ENCODE peak calls at places on chromosomes 16 and 17, in six cellular contexts. One of them, this sample, is unnamed.

GRCh38 chr16:14681115-14681514 is 13.0 kb downstream of the PLA2G10 start:
- DNase-seq in trophoblast cell: no peak
- DNase-seq in H9: no peak
- DNase-seq in IMR-90: no peak
- DNase-seq in neuronal stem cell: no peak
- DNase-seq in mesenchymal stem cell: no peak
- DNase-seq in this sample: no peak

GRCh38 chr16:87350031-87350430 is 32.8 kb upstream of the C16orf95 start:
- DNase-seq in IMR-90: no peak
- DNase-seq in H9: no peak
- DNase-seq in trophoblast cell: no peak
- DNase-seq in mesenchymal stem cell: no peak
- DNase-seq in neuronal stem cell: no peak
- DNase-seq in this sample: no peak

GRCh38 chr17:61565213-61565612 is 25.8 kb downstream of the NACA2 start:
- DNase-seq in IMR-90: no peak
- DNase-seq in H9: no peak
- DNase-seq in neuronal stem cell: no peak
- DNase-seq in mesenchymal stem cell: no peak
- DNase-seq in trophoblast cell: no peak
- DNase-seq in this sample: no peak

GRCh38 chr17:71338396-71338795 is 782.4 kb upstream of the SOX9 start:
- DNase-seq in neuronal stem cell: no peak
- DNase-seq in H9: no peak
- DNase-seq in mesenchymal stem cell: peak; percentile 48
- DNase-seq in trophoblast cell: no peak
- DNase-seq in IMR-90: peak; percentile 43
- DNase-seq in this sample: no peak

GRCh38 chr17:52537368-52537767 is 378.9 kb upstream of the CA10 start:
- DNase-seq in mesenchymal stem cell: no peak
- DNase-seq in H9: no peak
- DNase-seq in IMR-90: no peak
- DNase-seq in neuronal stem cell: no peak
- DNase-seq in trophoblast cell: no peak
- DNase-seq in this sample: no peak

GRCh38 chr17:27265333-27265732 is 28.6 kb upstream of the WSB1 start:
- DNase-seq in IMR-90: no peak
- DNase-seq in H9: no peak
- DNase-seq in mesenchymal stem cell: no peak
- DNase-seq in trophoblast cell: no peak
- DNase-seq in neuronal stem cell: no peak
- DNase-seq in this sample: no peak

GRCh38 chr16:81808933-81809480 is 29.9 kb downstream of the PLCG2 start:
- DNase-seq in neuronal stem cell: no peak
- DNase-seq in IMR-90: no peak
- DNase-seq in H9: no peak
- DNase-seq in mesenchymal stem cell: no peak
- DNase-seq in trophoblast cell: no peak
- DNase-seq in this sample: no peak

GRCh38 chr17:56630202-56630601 is 36.7 kb downstream of the NOG start:
- DNase-seq in H9: no peak
- DNase-seq in trophoblast cell: no peak
- DNase-seq in neuronal stem cell: no peak
- DNase-seq in mesenchymal stem cell: no peak
- DNase-seq in IMR-90: no peak
- DNase-seq in this sample: no peak

GRCh38 chr16:68732068-68732680 is 4.9 kb upstream of the CDH1 start:
- DNase-seq in IMR-90: no peak
- DNase-seq in H9: peak; percentile 82
- DNase-seq in trophoblast cell: peak; percentile 95
- DNase-seq in mesenchymal stem cell: no peak
- DNase-seq in neuronal stem cell: no peak
- DNase-seq in this sample: peak; percentile 88
- H3K18ac ChIP-seq in IMR-90: no peak overlapping the region
- H3K18ac ChIP-seq in H9: no peak overlapping the region
- H3K18ac ChIP-seq in trophoblast cell: peak overlapping the region; percentile 39
- H3K18ac ChIP-seq in mesenchymal stem cell: no peak overlapping the region
- H3K18ac ChIP-seq in neuronal stem cell: no peak overlapping the region
- H3K18ac ChIP-seq in this sample: peak overlapping the region; percentile 95

GRCh38 chr17:36495076-36495578 is 8.6 kb downstream of the ZNHIT3 start:
- DNase-seq in IMR-90: no peak
- DNase-seq in neuronal stem cell: peak; percentile 8
- DNase-seq in trophoblast cell: no peak
- DNase-seq in H9: no peak
- DNase-seq in mesenchymal stem cell: no peak
- DNase-seq in this sample: no peak

GRCh38 chr17:36494674-36495073 is 8.2 kb downstream of the ZNHIT3 start:
- DNase-seq in H9: no peak
- DNase-seq in mesenchymal stem cell: no peak
- DNase-seq in neuronal stem cell: no peak
- DNase-seq in trophoblast cell: no peak
- DNase-seq in IMR-90: no peak
- DNase-seq in this sample: no peak

GRCh38 chr17:36498155-36498554 is 11.7 kb downstream of the ZNHIT3 start:
- DNase-seq in neuronal stem cell: no peak
- DNase-seq in mesenchymal stem cell: no peak
- DNase-seq in H9: peak; percentile 20
- DNase-seq in IMR-90: no peak
- DNase-seq in trophoblast cell: no peak
- DNase-seq in this sample: no peak

GRCh38 chr17:36493956-36494355 is 7.5 kb downstream of the ZNHIT3 start:
- DNase-seq in neuronal stem cell: no peak
- DNase-seq in H9: no peak
- DNase-seq in mesenchymal stem cell: peak; percentile 14
- DNase-seq in trophoblast cell: peak; percentile 78
- DNase-seq in IMR-90: no peak
- DNase-seq in this sample: no peak

GRCh38 chr17:36496018-36496789 is 9.7 kb downstream of the ZNHIT3 start:
- DNase-seq in trophoblast cell: no peak
- DNase-seq in mesenchymal stem cell: no peak
- DNase-seq in H9: peak; percentile 22
- DNase-seq in neuronal stem cell: peak; percentile 37
- DNase-seq in IMR-90: peak; percentile 16
- DNase-seq in this sample: peak; percentile 73
- H2AK5ac ChIP-seq in trophoblast cell: no peak overlapping the region
- H2AK5ac ChIP-seq in mesenchymal stem cell: no peak overlapping the region
- H2AK5ac ChIP-seq in H9: no peak overlapping the region
- H2AK5ac ChIP-seq in neuronal stem cell: no peak overlapping the region
- H2AK5ac ChIP-seq in IMR-90: no peak overlapping the region
- H2AK5ac ChIP-seq in this sample: no peak overlapping the region

DNA sequence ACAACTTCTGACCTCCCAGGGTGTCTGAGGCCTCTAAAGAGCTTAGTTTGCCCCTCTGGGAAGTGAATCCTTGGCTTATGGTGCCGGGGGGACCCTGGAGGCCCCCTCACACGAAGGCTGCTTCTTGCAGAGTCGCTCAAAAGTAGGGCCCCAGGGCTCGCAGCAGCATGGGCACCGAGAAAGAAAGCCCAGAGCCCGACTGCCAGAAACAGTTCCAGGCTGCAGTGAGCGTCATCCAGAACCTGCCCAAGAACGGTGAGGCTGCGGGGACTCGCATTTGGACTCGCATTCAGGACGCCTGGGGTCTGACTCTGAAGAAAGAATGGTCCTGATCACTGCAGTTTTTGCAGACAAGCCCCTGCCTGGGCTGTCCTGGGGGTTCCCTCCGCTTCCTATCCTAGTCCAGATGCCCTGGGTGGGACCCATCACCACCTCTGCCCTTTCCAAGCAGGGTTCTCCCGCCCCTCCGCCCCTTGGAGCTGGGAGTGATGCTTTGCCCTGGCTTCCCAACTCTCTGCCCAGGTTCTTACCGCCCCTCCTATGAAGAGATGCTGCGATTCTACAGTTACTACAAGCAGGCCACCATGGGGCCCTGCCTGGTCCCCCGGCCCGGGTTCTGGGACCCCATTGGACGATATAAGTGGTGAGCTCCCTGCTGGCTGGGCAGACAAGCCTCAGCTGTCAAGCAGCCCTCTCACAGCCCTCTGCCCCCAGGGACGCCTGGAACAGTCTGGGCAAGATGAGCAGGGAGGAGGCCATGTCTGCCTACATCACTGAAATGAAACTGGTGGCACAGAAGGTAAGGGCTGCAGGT is 698 bp downstream of the ACBD4 start:
- DNase-seq in H9: no peak
- DNase-seq in mesenchymal stem cell: no peak
- DNase-seq in neuronal stem cell: no peak
- DNase-seq in trophoblast cell: no peak
- DNase-seq in IMR-90: no peak
- DNase-seq in this sample: no peak
- H3K18ac ChIP-seq in H9: no peak overlapping the region
- H3K18ac ChIP-seq in mesenchymal stem cell: peak overlapping the region; percentile 88
- H3K18ac ChIP-seq in neuronal stem cell: peak overlapping the region; percentile 94
- H3K18ac ChIP-seq in trophoblast cell: peak overlapping the region; percentile 66
- H3K18ac ChIP-seq in IMR-90: no peak overlapping the region
- H3K18ac ChIP-seq in this sample: no peak overlapping the region

GRCh38 chr16:46882304-46882939 is 1.7 kb upstream of the GPT2 start:
- DNase-seq in H9: no peak
- DNase-seq in neuronal stem cell: no peak
- DNase-seq in trophoblast cell: no peak
- DNase-seq in IMR-90: no peak
- DNase-seq in mesenchymal stem cell: no peak
- DNase-seq in this sample: no peak

GRCh38 chr16:46883353-46883689 is 841 bp upstream of the GPT2 start:
- DNase-seq in neuronal stem cell: no peak
- DNase-seq in H9: no peak
- DNase-seq in mesenchymal stem cell: no peak
- DNase-seq in trophoblast cell: no peak
- DNase-seq in IMR-90: no peak
- DNase-seq in this sample: no peak

GRCh38 chr16:46883690-46884512 is at the start of gene GPT2:
- DNase-seq in neuronal stem cell: peak; percentile 93
- DNase-seq in IMR-90: peak; percentile 95
- DNase-seq in mesenchymal stem cell: peak; percentile 93
- DNase-seq in H9: peak; percentile 99
- DNase-seq in trophoblast cell: peak; percentile 99
- DNase-seq in this sample: peak; percentile 98

GRCh38 chr16:46884513-46885293 is 541 bp downstream of the GPT2 start:
- DNase-seq in neuronal stem cell: peak; percentile 37
- DNase-seq in IMR-90: peak; percentile 20
- DNase-seq in trophoblast cell: peak; percentile 17
- DNase-seq in H9: no peak
- DNase-seq in mesenchymal stem cell: peak; percentile 33
- DNase-seq in this sample: peak; percentile 36

GRCh38 chr16:46882940-46883307 is 1.2 kb upstream of the GPT2 start:
- DNase-seq in IMR-90: no peak
- DNase-seq in trophoblast cell: no peak
- DNase-seq in mesenchymal stem cell: no peak
- DNase-seq in neuronal stem cell: no peak
- DNase-seq in H9: no peak
- DNase-seq in this sample: no peak
- H2AK5ac ChIP-seq in IMR-90: peak overlapping the region; percentile 37
- H2AK5ac ChIP-seq in trophoblast cell: no peak overlapping the region
- H2AK5ac ChIP-seq in mesenchymal stem cell: no peak overlapping the region
- H2AK5ac ChIP-seq in neuronal stem cell: no peak overlapping the region
- H2AK5ac ChIP-seq in H9: no peak overlapping the region
- H2AK5ac ChIP-seq in this sample: no peak overlapping the region

GRCh38 chr16:88429387-88430184 is 23.5 kb upstream of the ZFPM1 start:
- DNase-seq in IMR-90: no peak
- DNase-seq in mesenchymal stem cell: no peak
- DNase-seq in neuronal stem cell: no peak
- DNase-seq in H9: no peak
- DNase-seq in trophoblast cell: no peak
- DNase-seq in this sample: no peak

GRCh38 chr16:88427376-88427775 is 25.7 kb upstream of the ZFPM1 start:
- DNase-seq in IMR-90: no peak
- DNase-seq in neuronal stem cell: no peak
- DNase-seq in H9: no peak
- DNase-seq in trophoblast cell: no peak
- DNase-seq in mesenchymal stem cell: no peak
- DNase-seq in this sample: no peak

GRCh38 chr16:88428156-88428555 is 24.9 kb upstream of the ZFPM1 start:
- DNase-seq in H9: no peak
- DNase-seq in mesenchymal stem cell: no peak
- DNase-seq in trophoblast cell: no peak
- DNase-seq in IMR-90: no peak
- DNase-seq in neuronal stem cell: no peak
- DNase-seq in this sample: no peak

GRCh38 chr16:88430185-88430523 is 22.9 kb upstream of the ZFPM1 start:
- DNase-seq in H9: no peak
- DNase-seq in neuronal stem cell: no peak
- DNase-seq in trophoblast cell: no peak
- DNase-seq in mesenchymal stem cell: no peak
- DNase-seq in IMR-90: no peak
- DNase-seq in this sample: no peak

GRCh38 chr16:88428616-88429386 is 24.3 kb upstream of the ZFPM1 start:
- DNase-seq in mesenchymal stem cell: no peak
- DNase-seq in neuronal stem cell: no peak
- DNase-seq in trophoblast cell: no peak
- DNase-seq in IMR-90: no peak
- DNase-seq in H9: no peak
- DNase-seq in this sample: no peak
- H3K18ac ChIP-seq in mesenchymal stem cell: no peak overlapping the region
- H3K18ac ChIP-seq in neuronal stem cell: peak overlapping the region; percentile 38
- H3K18ac ChIP-seq in trophoblast cell: no peak overlapping the region
- H3K18ac ChIP-seq in IMR-90: no peak overlapping the region
- H3K18ac ChIP-seq in H9: no peak overlapping the region
- H3K18ac ChIP-seq in this sample: no peak overlapping the region

GRCh38 chr16:66289986-66290385 is 76.5 kb upstream of the CDH5 start:
- DNase-seq in trophoblast cell: no peak
- DNase-seq in H9: no peak
- DNase-seq in IMR-90: no peak
- DNase-seq in mesenchymal stem cell: no peak
- DNase-seq in neuronal stem cell: no peak
- DNase-seq in this sample: no peak

GRCh38 chr16:66289051-66289680 is 77.3 kb upstream of the CDH5 start:
- DNase-seq in trophoblast cell: no peak
- DNase-seq in neuronal stem cell: no peak
- DNase-seq in IMR-90: no peak
- DNase-seq in mesenchymal stem cell: no peak
- DNase-seq in H9: peak; percentile 18
- DNase-seq in this sample: no peak

GRCh38 chr16:66292241-66292935 is 74.1 kb upstream of the CDH5 start:
- DNase-seq in IMR-90: no peak
- DNase-seq in H9: peak; percentile 16
- DNase-seq in neuronal stem cell: no peak
- DNase-seq in trophoblast cell: no peak
- DNase-seq in mesenchymal stem cell: no peak
- DNase-seq in this sample: no peak

GRCh38 chr16:66291833-66292232 is 74.7 kb upstream of the CDH5 start:
- DNase-seq in H9: no peak
- DNase-seq in neuronal stem cell: no peak
- DNase-seq in trophoblast cell: no peak
- DNase-seq in IMR-90: no peak
- DNase-seq in mesenchymal stem cell: no peak
- DNase-seq in this sample: no peak

GRCh38 chr16:66290431-66290830 is 76.1 kb upstream of the CDH5 start:
- DNase-seq in trophoblast cell: no peak
- DNase-seq in mesenchymal stem cell: no peak
- DNase-seq in H9: peak; percentile 12
- DNase-seq in neuronal stem cell: no peak
- DNase-seq in IMR-90: no peak
- DNase-seq in this sample: no peak
- H2AK5ac ChIP-seq in trophoblast cell: no peak overlapping the region
- H2AK5ac ChIP-seq in mesenchymal stem cell: no peak overlapping the region
- H2AK5ac ChIP-seq in H9: no peak overlapping the region
- H2AK5ac ChIP-seq in neuronal stem cell: no peak overlapping the region
- H2AK5ac ChIP-seq in IMR-90: no peak overlapping the region
- H2AK5ac ChIP-seq in this sample: no peak overlapping the region